ENCODE peak calls at places on chromosomes 7 and 10, in four cellular contexts. R, Z, C and O are unnamed samples.

GRCh38 chr10:49759787-49760551 is 2.2 kb downstream of the OGDHL start:
- DNase-seq in R (no peak), Z (no peak), C (no peak), O (no peak)

GRCh38 chr7:4833691-4834600 is 27.9 kb downstream of the PAPOLB start:
- DNase-seq in Z (no peak), R (peak; percentile 44), C (no peak), O (no peak)

GRCh38 chr7:152761116-152761748 is 1.7 kb downstream of the ACTR3B start:
- DNase-seq in Z (no peak), C (no peak), R (no peak), O (no peak)

GRCh38 chr7:70706204-70706603 is 425.7 kb upstream of the GALNT17 start:
- DNase-seq in R (no peak), C (no peak), Z (no peak), O (no peak)

GRCh38 chr7:29146082-29146706 is at the start of gene CPVL:
- DNase-seq in R (peak; percentile 79), Z (peak; percentile 67), C (no peak), O (no peak)

GRCh38 chr10:112278871-112279270 is 4.3 kb upstream of the TECTB start:
- DNase-seq in Z (peak; percentile 50), C (peak; percentile 5), R (no peak), O (no peak)

GRCh38 chr7:41185851-41186250 is 517.0 kb downstream of the INHBA start:
- DNase-seq in R (no peak), Z (no peak), C (no peak), O (no peak)

GRCh38 chr10:32445036-32445435 is 904 bp upstream of the CCDC7 start:
- DNase-seq in R (no peak), Z (no peak), C (no peak), O (no peak)

GRCh38 chr10:42990016-42990720 is 86.7 kb upstream of the RET start:
- DNase-seq in R (peak; percentile 34), Z (no peak), C (no peak), O (no peak)